ENCODE peak calls at places on chromosome 1, in seven cellular contexts. One of them, this sample, is unnamed.
A peak's percentile ranks its signal among the peaks of the same experiment; 100 is the strongest.

GRCh38 chr1:44890007-44890406 is 47.0 kb upstream of the PTCH2 start:
- DNase-seq in fibroblast of the aortic adventitia: no peak
- DNase-seq in AG04450: no peak
- DNase-seq in fibroblast of lung: no peak
- DNase-seq in tibial artery: no peak
- DNase-seq in mammary epithelial cell: no peak
- DNase-seq in lung: no peak
- DNase-seq in this sample: peak; percentile 19

GRCh38 chr1:85846706-85847105 is 138.5 kb upstream of the ZNHIT6 start:
- DNase-seq in AG04450: no peak
- DNase-seq in fibroblast of the aortic adventitia: no peak
- DNase-seq in fibroblast of lung: no peak
- DNase-seq in lung: no peak
- DNase-seq in mammary epithelial cell: no peak
- DNase-seq in tibial artery: no peak
- DNase-seq in this sample: no peak

GRCh38 chr1:2411801-2412394 is 466 bp downstream of the PEX10 start:
- DNase-seq in tibial artery: no peak
- DNase-seq in AG04450: no peak
- DNase-seq in lung: no peak
- DNase-seq in mammary epithelial cell: no peak
- DNase-seq in fibroblast of the aortic adventitia: no peak
- DNase-seq in fibroblast of lung: no peak
- DNase-seq in this sample: no peak

GRCh38 chr1:43834280-43835140 is 99.1 kb upstream of the ARTN start:
- DNase-seq in tibial artery: no peak
- DNase-seq in fibroblast of the aortic adventitia: peak; percentile 10
- DNase-seq in lung: no peak
- DNase-seq in mammary epithelial cell: peak; percentile 81
- DNase-seq in fibroblast of lung: peak; percentile 11
- DNase-seq in AG04450: no peak
- DNase-seq in this sample: peak; percentile 97

GRCh38 chr1:8120693-8121260 is 94.7 kb upstream of the ERRFI1 start:
- DNase-seq in fibroblast of the aortic adventitia: peak; percentile 61
- DNase-seq in fibroblast of lung: no peak
- DNase-seq in AG04450: no peak
- DNase-seq in mammary epithelial cell: peak; percentile 77
- DNase-seq in lung: no peak
- DNase-seq in tibial artery: peak; percentile 46
- DNase-seq in this sample: no peak

GRCh38 chr1:16630661-16631247 is 17.4 kb upstream of the NBPF1 start:
- DNase-seq in mammary epithelial cell: no peak
- DNase-seq in fibroblast of the aortic adventitia: no peak
- DNase-seq in fibroblast of lung: no peak
- DNase-seq in tibial artery: no peak
- DNase-seq in AG04450: no peak
- DNase-seq in lung: no peak
- DNase-seq in this sample: no peak

GRCh38 chr1:14924012-14924452 is 229.5 kb upstream of the TMEM51 start:
- DNase-seq in lung: no peak
- DNase-seq in fibroblast of the aortic adventitia: peak; percentile 68
- DNase-seq in fibroblast of lung: peak; percentile 61
- DNase-seq in AG04450: no peak
- DNase-seq in mammary epithelial cell: peak; percentile 53
- DNase-seq in tibial artery: peak; percentile 61
- DNase-seq in this sample: peak; percentile 47

GRCh38 chr1:160020196-160020595 is 11.6 kb downstream of the PIGM start:
- DNase-seq in AG04450: no peak
- DNase-seq in fibroblast of the aortic adventitia: no peak
- DNase-seq in mammary epithelial cell: no peak
- DNase-seq in lung: no peak
- DNase-seq in fibroblast of lung: no peak
- DNase-seq in tibial artery: no peak
- DNase-seq in this sample: no peak

GRCh38 chr1:5494518-5494917 is 497.7 kb downstream of the NPHP4 start:
- DNase-seq in fibroblast of the aortic adventitia: no peak
- DNase-seq in fibroblast of lung: no peak
- DNase-seq in mammary epithelial cell: no peak
- DNase-seq in tibial artery: no peak
- DNase-seq in AG04450: no peak
- DNase-seq in lung: no peak
- DNase-seq in this sample: no peak

GRCh38 chr1:160779662-160780397 is 16.1 kb upstream of the LY9 start:
- DNase-seq in tibial artery: no peak
- DNase-seq in lung: no peak
- DNase-seq in mammary epithelial cell: no peak
- DNase-seq in fibroblast of the aortic adventitia: no peak
- DNase-seq in fibroblast of lung: no peak
- DNase-seq in AG04450: no peak
- DNase-seq in this sample: no peak

GRCh38 chr1:225700164-225700740 is 47.3 kb upstream of the ENAH start:
- DNase-seq in mammary epithelial cell: peak; percentile 100
- DNase-seq in lung: no peak
- DNase-seq in tibial artery: peak; percentile 26
- DNase-seq in fibroblast of the aortic adventitia: peak; percentile 98
- DNase-seq in fibroblast of lung: peak; percentile 98
- DNase-seq in AG04450: peak; percentile 92
- DNase-seq in this sample: peak; percentile 99

GRCh38 chr1:9905010-9905409 is 5.1 kb downstream of the CTNNBIP1 start:
- DNase-seq in fibroblast of the aortic adventitia: no peak
- DNase-seq in tibial artery: no peak
- DNase-seq in mammary epithelial cell: no peak
- DNase-seq in lung: no peak
- DNase-seq in fibroblast of lung: no peak
- DNase-seq in AG04450: no peak
- DNase-seq in this sample: peak; percentile 69

GRCh38 chr1:169546087-169546995 is 39.9 kb downstream of the F5 start:
- DNase-seq in fibroblast of lung: peak; percentile 89
- DNase-seq in tibial artery: peak; percentile 41
- DNase-seq in fibroblast of the aortic adventitia: peak; percentile 89
- DNase-seq in mammary epithelial cell: peak; percentile 59
- DNase-seq in AG04450: peak; percentile 45
- DNase-seq in lung: peak; percentile 54
- DNase-seq in this sample: peak; percentile 75

GRCh38 chr1:186617860-186618780 is 62.1 kb downstream of the PTGS2 start:
- DNase-seq in lung: peak; percentile 66
- DNase-seq in fibroblast of lung: peak; percentile 42
- DNase-seq in tibial artery: peak; percentile 48
- DNase-seq in AG04450: no peak
- DNase-seq in fibroblast of the aortic adventitia: peak; percentile 83
- DNase-seq in mammary epithelial cell: peak; percentile 79
- DNase-seq in this sample: peak; percentile 7

GRCh38 chr1:44338136-44338535 is 16.9 kb downstream of the ERI3 start:
- DNase-seq in fibroblast of lung: no peak
- DNase-seq in fibroblast of the aortic adventitia: no peak
- DNase-seq in mammary epithelial cell: no peak
- DNase-seq in lung: no peak
- DNase-seq in AG04450: no peak
- DNase-seq in tibial artery: no peak
- DNase-seq in this sample: no peak

GRCh38 chr1:200036616-200037270 is 9.2 kb downstream of the NR5A2 start:
- DNase-seq in fibroblast of lung: no peak
- DNase-seq in mammary epithelial cell: no peak
- DNase-seq in fibroblast of the aortic adventitia: no peak
- DNase-seq in lung: no peak
- DNase-seq in AG04450: no peak
- DNase-seq in tibial artery: no peak
- DNase-seq in this sample: no peak

GRCh38 chr1:101366513-101367215 is 129.8 kb downstream of the S1PR1 start:
- DNase-seq in fibroblast of the aortic adventitia: peak; percentile 42
- DNase-seq in tibial artery: no peak
- DNase-seq in lung: no peak
- DNase-seq in mammary epithelial cell: peak; percentile 11
- DNase-seq in fibroblast of lung: peak; percentile 25
- DNase-seq in AG04450: peak; percentile 8
- DNase-seq in this sample: no peak

GRCh38 chr1:207245124-207245523 is 76.4 kb upstream of the CD55 start:
- DNase-seq in AG04450: no peak
- DNase-seq in tibial artery: no peak
- DNase-seq in lung: no peak
- DNase-seq in mammary epithelial cell: no peak
- DNase-seq in fibroblast of the aortic adventitia: no peak
- DNase-seq in fibroblast of lung: no peak
- DNase-seq in this sample: no peak

GRCh38 chr1:203631349-203631748 is 4.7 kb downstream of the ATP2B4 start:
- DNase-seq in fibroblast of the aortic adventitia: no peak
- DNase-seq in tibial artery: no peak
- DNase-seq in fibroblast of lung: no peak
- DNase-seq in mammary epithelial cell: no peak
- DNase-seq in lung: no peak
- DNase-seq in AG04450: no peak
- DNase-seq in this sample: no peak
- H3K4me3 ChIP-seq in fibroblast of the aortic adventitia: peak overlapping the region; percentile 93
- H3K4me3 ChIP-seq in tibial artery: no peak overlapping the region
- H3K4me3 ChIP-seq in fibroblast of lung: no peak overlapping the region
- H3K4me3 ChIP-seq in mammary epithelial cell: no peak overlapping the region
- H3K4me3 ChIP-seq in lung: no peak overlapping the region
- H3K4me3 ChIP-seq in AG04450: no peak overlapping the region
- H3K4me3 ChIP-seq in this sample: no peak overlapping the region

GRCh38 chr1:232005300-232005699 is 378.7 kb downstream of the DISC1 start:
- DNase-seq in AG04450: no peak
- DNase-seq in tibial artery: no peak
- DNase-seq in fibroblast of lung: no peak
- DNase-seq in fibroblast of the aortic adventitia: no peak
- DNase-seq in lung: no peak
- DNase-seq in mammary epithelial cell: no peak
- DNase-seq in this sample: no peak
- TF ChIP-seq CTCF in AG04450: no peak
- TF ChIP-seq CTCF in tibial artery: no peak
- TF ChIP-seq CTCF in fibroblast of lung: no peak
- TF ChIP-seq CTCF in fibroblast of the aortic adventitia: no peak
- TF ChIP-seq CTCF in lung: no peak
- TF ChIP-seq CTCF in mammary epithelial cell: no peak
- TF ChIP-seq CTCF in this sample: no peak

DNA sequence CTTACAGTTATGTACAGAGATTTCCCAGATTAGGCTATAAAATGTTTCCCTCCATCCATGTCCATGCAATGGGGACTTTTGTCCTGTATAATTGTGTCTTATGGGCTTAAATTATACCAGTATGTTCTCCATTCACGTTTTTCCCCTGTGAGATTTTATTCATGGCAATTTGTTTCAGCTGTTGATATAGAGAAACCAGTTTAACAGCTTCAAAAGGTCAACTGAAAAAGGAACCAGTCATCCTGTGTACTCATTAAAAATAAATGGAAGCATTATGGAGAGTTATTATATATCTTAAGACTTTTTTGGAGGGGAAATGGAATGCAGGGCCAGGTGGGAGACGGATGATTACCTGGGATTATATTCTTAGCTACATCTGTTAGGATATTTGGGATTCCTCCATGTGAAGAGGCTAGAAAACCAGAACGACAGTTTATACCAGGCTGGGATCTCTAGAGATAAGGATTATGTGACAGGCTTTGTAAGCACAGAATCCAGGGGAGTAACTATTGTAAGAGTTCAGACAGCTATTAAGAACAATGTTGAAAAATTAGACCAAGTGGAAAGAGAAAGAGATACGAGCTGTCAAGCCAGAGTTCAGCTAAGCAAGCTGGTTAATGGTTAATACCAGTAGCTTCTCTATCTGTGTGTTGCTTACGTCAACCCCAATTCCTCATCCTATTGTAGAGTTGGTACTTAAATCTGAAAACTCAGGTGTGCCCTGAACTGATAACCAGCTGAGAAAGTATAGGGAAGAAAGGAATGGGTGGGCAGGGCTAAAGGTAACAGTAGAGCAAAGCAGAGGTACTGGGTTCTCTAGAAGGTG is 12.4 kb upstream of the ZNF697 start:
- DNase-seq in mammary epithelial cell: no peak
- DNase-seq in fibroblast of the aortic adventitia: no peak
- DNase-seq in lung: no peak
- DNase-seq in AG04450: no peak
- DNase-seq in tibial artery: no peak
- DNase-seq in fibroblast of lung: no peak
- DNase-seq in this sample: no peak
- H3K4me3 ChIP-seq in mammary epithelial cell: no peak overlapping the region
- H3K4me3 ChIP-seq in fibroblast of the aortic adventitia: no peak overlapping the region
- H3K4me3 ChIP-seq in lung: no peak overlapping the region
- H3K4me3 ChIP-seq in AG04450: no peak overlapping the region
- H3K4me3 ChIP-seq in tibial artery: no peak overlapping the region
- H3K4me3 ChIP-seq in fibroblast of lung: no peak overlapping the region
- H3K4me3 ChIP-seq in this sample: no peak overlapping the region

DNA sequence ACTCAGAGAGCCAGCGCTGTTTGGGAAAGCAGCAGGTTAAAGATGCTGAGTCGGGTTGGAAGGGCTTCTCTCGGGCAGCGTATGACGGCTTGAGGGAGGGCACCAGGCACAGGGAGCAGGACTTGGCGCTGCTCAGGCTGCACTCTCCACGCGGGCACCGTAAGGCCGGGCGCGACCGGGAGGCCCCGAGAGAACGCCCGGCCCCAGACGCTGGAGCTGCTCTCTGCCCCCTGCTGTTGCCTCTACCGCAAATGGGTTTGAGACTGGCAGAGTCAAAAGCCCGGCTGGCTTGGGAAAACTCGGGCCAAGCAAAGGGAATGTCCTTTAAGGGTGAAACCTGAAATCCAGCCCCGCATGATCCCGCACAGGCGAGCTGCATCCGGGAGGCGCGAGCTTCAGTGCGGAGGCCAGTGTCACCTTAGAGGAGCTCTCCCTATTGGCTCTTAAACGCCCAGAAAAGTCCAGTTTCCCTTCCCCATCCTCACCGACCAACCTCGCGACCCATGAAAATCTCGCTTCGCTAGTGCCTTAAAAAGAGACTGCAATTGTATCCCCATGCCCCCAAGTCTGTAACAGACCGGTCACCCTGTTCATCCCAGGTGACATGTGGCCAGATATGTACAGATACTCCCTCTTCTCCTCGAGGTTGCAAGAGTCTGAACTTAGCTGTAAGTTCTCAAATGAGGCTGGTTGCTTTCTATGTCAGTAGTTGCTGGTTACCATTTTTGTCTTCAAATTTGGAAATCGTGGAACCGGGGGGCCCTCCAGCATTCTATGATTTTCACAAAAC is 1.1 kb downstream of the PRRX1 start:
- DNase-seq in lung: no peak
- DNase-seq in tibial artery: no peak
- DNase-seq in fibroblast of lung: peak; percentile 74
- DNase-seq in AG04450: no peak
- DNase-seq in mammary epithelial cell: peak; percentile 20
- DNase-seq in fibroblast of the aortic adventitia: peak; percentile 59
- DNase-seq in this sample: peak; percentile 65
- TF ChIP-seq CTCF in lung: no peak
- TF ChIP-seq CTCF in tibial artery: peak; percentile 25
- TF ChIP-seq CTCF in fibroblast of lung: no peak
- TF ChIP-seq CTCF in AG04450: peak; percentile 51
- TF ChIP-seq CTCF in mammary epithelial cell: no peak
- TF ChIP-seq CTCF in fibroblast of the aortic adventitia: peak; percentile 36
- TF ChIP-seq CTCF in this sample: peak; percentile 26

GRCh38 chr1:71080178-71080781 is 555 bp downstream of the ZRANB2 start:
- DNase-seq in tibial artery: no peak
- DNase-seq in lung: no peak
- DNase-seq in fibroblast of the aortic adventitia: peak; percentile 14
- DNase-seq in mammary epithelial cell: peak; percentile 15
- DNase-seq in fibroblast of lung: peak; percentile 25
- DNase-seq in AG04450: no peak
- DNase-seq in this sample: peak; percentile 15

GRCh38 chr1:71072273-71072672 is 8.6 kb downstream of the ZRANB2 start:
- DNase-seq in mammary epithelial cell: no peak
- DNase-seq in tibial artery: no peak
- DNase-seq in lung: no peak
- DNase-seq in AG04450: no peak
- DNase-seq in fibroblast of lung: no peak
- DNase-seq in fibroblast of the aortic adventitia: no peak
- DNase-seq in this sample: no peak

GRCh38 chr1:71071720-71072119 is 9.1 kb downstream of the ZRANB2 start:
- DNase-seq in mammary epithelial cell: no peak
- DNase-seq in AG04450: no peak
- DNase-seq in lung: no peak
- DNase-seq in fibroblast of the aortic adventitia: no peak
- DNase-seq in fibroblast of lung: no peak
- DNase-seq in tibial artery: no peak
- DNase-seq in this sample: no peak

GRCh38 chr1:71074681-71075080 is 6.2 kb downstream of the ZRANB2 start:
- DNase-seq in fibroblast of the aortic adventitia: no peak
- DNase-seq in tibial artery: no peak
- DNase-seq in AG04450: no peak
- DNase-seq in mammary epithelial cell: no peak
- DNase-seq in lung: no peak
- DNase-seq in fibroblast of lung: no peak
- DNase-seq in this sample: no peak
- H3K4me3 ChIP-seq in fibroblast of the aortic adventitia: no peak overlapping the region
- H3K4me3 ChIP-seq in tibial artery: no peak overlapping the region
- H3K4me3 ChIP-seq in AG04450: no peak overlapping the region
- H3K4me3 ChIP-seq in mammary epithelial cell: no peak overlapping the region
- H3K4me3 ChIP-seq in lung: no peak overlapping the region
- H3K4me3 ChIP-seq in fibroblast of lung: no peak overlapping the region
- H3K4me3 ChIP-seq in this sample: no peak overlapping the region